ENCODE peak calls at places on chromosome 10, in four cellular contexts. I, C, H and V are unnamed samples.

GRCh38 chr10:19412531-19412930 is 363.9 kb downstream of the MALRD1 start:
- DNase-seq in I (no peak), C (peak; percentile 45), H (no peak), V (no peak)

GRCh38 chr10:110758128-110758527 is 113.6 kb upstream of the PDCD4 start:
- DNase-seq in I (no peak), C (no peak), H (no peak), V (no peak)

GRCh38 chr10:130357951-130358350 is 221.8 kb downstream of the GLRX3 start:
- DNase-seq in I (peak; percentile 43), C (no peak), H (peak; percentile 74), V (peak; percentile 59)

GRCh38 chr10:127813290-127813689 is 76.3 kb downstream of the FOXI2 start:
- DNase-seq in I (no peak), C (no peak), H (no peak), V (no peak)

GRCh38 chr10:77251297-77252013 is 386.2 kb downstream of the KCNMA1 start:
- DNase-seq in I (no peak), C (peak; percentile 62), H (no peak), V (no peak)

GRCh38 chr10:8044908-8045727 is 9.4 kb upstream of the GATA3 start:
- DNase-seq in I (peak; percentile 24), C (no peak), H (peak; percentile 73), V (no peak)

GRCh38 chr10:17206210-17206709 is 4.8 kb upstream of the TRDMT1 start:
- DNase-seq in I (no peak), C (peak; percentile 93), H (no peak), V (no peak)

GRCh38 chr10:68288680-68289079 is 43.2 kb upstream of the HNRNPH3 start:
- DNase-seq in I (no peak), C (no peak), H (peak; percentile 21), V (no peak)

GRCh38 chr10:127881262-127881661 is 11.5 kb downstream of the CLRN3 start:
- DNase-seq in I (no peak), C (no peak), H (peak; percentile 72), V (no peak)

GRCh38 chr10:78927257-78927995 is 141.3 kb upstream of the ZMIZ1 start:
- DNase-seq in I (no peak), C (no peak), H (no peak), V (peak; percentile 66)

GRCh38 chr10:87771871-87772500 is 46.0 kb downstream of the ATAD1 start:
- DNase-seq in I (no peak), C (peak; percentile 20), H (no peak), V (no peak)

GRCh38 chr10:114413398-114413797 is 9.1 kb upstream of the AFAP1L2 start:
- DNase-seq in I (peak; percentile 80), C (no peak), H (peak; percentile 84), V (no peak)

GRCh38 chr10:112919721-112920120 is 30.3 kb upstream of the TCF7L2 start:
- DNase-seq in I (no peak), C (peak; percentile 87), H (peak; percentile 2), V (no peak)

GRCh38 chr10:97858001-97858439 is 8.4 kb downstream of the GOLGA7B start:
- DNase-seq in I (no peak), C (no peak), H (no peak), V (no peak)

GRCh38 chr10:1434912-1435692 is 302.2 kb downstream of the ADARB2 start:
- DNase-seq in I (no peak), C (no peak), H (no peak), V (no peak)

GRCh38 chr10:28839600-28840007 is 162.3 kb downstream of the BAMBI start:
- DNase-seq in I (no peak), C (peak; percentile 79), H (no peak), V (no peak)

GRCh38 chr10:97503413-97503812 is 4.7 kb downstream of the UBTD1 start:
- DNase-seq in I (no peak), C (no peak), H (no peak), V (peak; percentile 63)

GRCh38 chr10:106648534-106649481 is 515.7 kb downstream of the SORCS1 start:
- DNase-seq in I (no peak), C (no peak), H (no peak), V (no peak)

GRCh38 chr10:108358912-108359311 is 1194.4 kb upstream of the SORCS1 start:
- DNase-seq in I (no peak), C (peak; percentile 82), H (no peak), V (no peak)

GRCh38 chr10:52864459-52865106 is 92.0 kb upstream of the MBL2 start:
- DNase-seq in I (no peak), C (peak; percentile 99), H (no peak), V (peak; percentile 67)

GRCh38 chr10:12902135-12902572 is 99.4 kb downstream of the CCDC3 start:
- DNase-seq in I (no peak), C (peak; percentile 64), H (no peak), V (no peak)

GRCh38 chr10:108783897-108784296 is 1139.4 kb downstream of the XPNPEP1 start:
- DNase-seq in I (no peak), C (peak; percentile 36), H (no peak), V (no peak)

GRCh38 chr10:104122273-104123107 is 519 bp downstream of the SFR1 start:
- DNase-seq in I (no peak), C (peak; percentile 2), H (peak; percentile 87), V (no peak)

GRCh38 chr10:114077347-114077746 is 33.7 kb downstream of the ADRB1 start:
- DNase-seq in I (no peak), C (no peak), H (peak; percentile 14), V (no peak)

GRCh38 chr10:25130911-25131310 is 43.9 kb upstream of the GPR158 start:
- DNase-seq in I (no peak), C (peak; percentile 36), H (no peak), V (no peak)

GRCh38 chr10:17768957-17769356 is 17.0 kb downstream of the TMEM236 start:
- DNase-seq in I (no peak), C (peak; percentile 40), H (no peak), V (no peak)

GRCh38 chr10:34437897-34438296 is 377.2 kb downstream of the PARD3 start:
- DNase-seq in I (no peak), C (no peak), H (no peak), V (no peak)

GRCh38 chr10:103727991-103728689 is 127.2 kb downstream of the SH3PXD2A start:
- DNase-seq in I (no peak), C (no peak), H (no peak), V (no peak)

GRCh38 chr10:21314234-21314633 is 211.2 kb downstream of the SKIDA1 start:
- DNase-seq in I (no peak), C (no peak), H (peak; percentile 53), V (no peak)

GRCh38 chr10:71255817-71256660 is 43.7 kb downstream of the UNC5B start:
- DNase-seq in I (peak; percentile 84), C (peak; percentile 91), H (no peak), V (no peak)

GRCh38 chr10:100370561-100370975 is 23.5 kb downstream of the SCD start:
- DNase-seq in I (no peak), C (peak; percentile 27), H (no peak), V (no peak)
- H3K4me3 ChIP-seq in I (no peak overlapping the region), C (no peak overlapping the region), H (no peak overlapping the region), V (no peak overlapping the region)

GRCh38 chr10:92240289-92241157 is 50.4 kb downstream of the CPEB3 start:
- DNase-seq in I (peak; percentile 81), C (peak; percentile 70), H (peak; percentile 87), V (peak; percentile 75)
- TF ChIP-seq POLR2A in I (peak; percentile 44), C (no peak), H (no peak), V (no peak)

GRCh38 chr10:118241229-118242137 is 100.6 kb downstream of the FAM204A start:
- DNase-seq in I (peak; percentile 88), C (peak; percentile 77), H (peak; percentile 97), V (peak; percentile 80)
- H3K4me3 ChIP-seq in I (no peak overlapping the region), C (no peak overlapping the region), H (no peak overlapping the region), V (no peak overlapping the region)

GRCh38 chr10:27241640-27242472 is 1.3 kb upstream of the ACBD5 start:
- DNase-seq in I (peak; percentile 96), C (peak; percentile 92), H (peak; percentile 98), V (peak; percentile 98)

GRCh38 chr10:27242951-27243551 is 2.5 kb upstream of the ACBD5 start:
- DNase-seq in I (no peak), C (peak; percentile 82), H (peak; percentile 83), V (peak; percentile 86)

GRCh38 chr10:27240891-27241639 is 468 bp upstream of the ACBD5 start:
- DNase-seq in I (no peak), C (no peak), H (peak; percentile 87), V (peak; percentile 88)

GRCh38 chr10:27242473-27242950 is 1.9 kb upstream of the ACBD5 start:
- DNase-seq in I (no peak), C (no peak), H (no peak), V (no peak)

DNA sequence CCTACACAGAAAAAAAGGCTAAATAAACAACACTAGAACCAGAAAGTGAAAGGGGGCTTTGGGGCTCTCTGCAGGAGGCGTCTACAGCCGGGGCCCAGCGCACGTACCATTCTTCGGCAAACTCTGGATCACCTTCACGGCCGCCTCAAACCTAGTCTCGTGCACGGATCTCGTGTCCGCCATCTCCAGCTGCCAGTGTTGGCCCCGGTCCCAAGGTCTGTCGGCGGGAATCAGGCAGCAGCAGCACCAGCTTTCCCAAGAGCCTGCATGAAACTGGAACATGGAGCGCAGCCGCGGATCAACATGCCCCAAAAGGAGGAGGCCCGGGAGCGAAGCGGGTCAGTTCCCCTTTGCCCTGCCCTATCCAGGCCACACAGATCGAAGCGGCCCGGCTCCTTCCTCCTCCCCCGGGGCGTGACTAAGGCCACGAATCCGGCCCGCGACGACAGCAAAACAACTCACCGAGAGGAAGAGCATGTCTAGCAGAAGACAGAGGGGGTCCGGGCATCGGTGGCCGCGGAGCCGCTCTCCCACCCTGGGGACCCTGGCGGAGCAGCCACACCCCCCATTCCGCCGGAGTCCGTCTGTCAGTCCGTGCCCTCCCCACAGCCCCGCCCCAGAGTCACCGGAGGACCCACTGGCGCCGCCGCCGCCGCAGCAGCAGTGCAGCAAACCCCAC is at the start of gene ACBD5:
- DNase-seq in I (peak; percentile 96), C (peak; percentile 72), H (peak; percentile 98), V (peak; percentile 98)
- TF ChIP-seq POLR2A in I (peak; percentile 40), C (no peak), H (no peak), V (peak; percentile 63)

GRCh38 chr10:11869743-11870460 is 46.7 kb downstream of the PROSER2 start:
- DNase-seq in I (no peak), C (no peak), H (no peak), V (peak; percentile 69)
- H3K4me3 ChIP-seq in I (no peak overlapping the region), C (no peak overlapping the region), H (no peak overlapping the region), V (no peak overlapping the region)

GRCh38 chr10:38093816-38094157 is 350 bp upstream of the ZNF37A start:
- DNase-seq in I (no peak), C (no peak), H (no peak), V (no peak)

GRCh38 chr10:38094923-38095574 is 912 bp downstream of the ZNF37A start:
- DNase-seq in I (no peak), C (no peak), H (no peak), V (no peak)

GRCh38 chr10:38094158-38094922 is at the start of gene ZNF37A:
- DNase-seq in I (peak; percentile 96), C (peak; percentile 97), H (peak; percentile 98), V (peak; percentile 97)
- TF ChIP-seq POLR2A in I (peak; percentile 39), C (peak; percentile 49), H (no peak), V (no peak)

DNA sequence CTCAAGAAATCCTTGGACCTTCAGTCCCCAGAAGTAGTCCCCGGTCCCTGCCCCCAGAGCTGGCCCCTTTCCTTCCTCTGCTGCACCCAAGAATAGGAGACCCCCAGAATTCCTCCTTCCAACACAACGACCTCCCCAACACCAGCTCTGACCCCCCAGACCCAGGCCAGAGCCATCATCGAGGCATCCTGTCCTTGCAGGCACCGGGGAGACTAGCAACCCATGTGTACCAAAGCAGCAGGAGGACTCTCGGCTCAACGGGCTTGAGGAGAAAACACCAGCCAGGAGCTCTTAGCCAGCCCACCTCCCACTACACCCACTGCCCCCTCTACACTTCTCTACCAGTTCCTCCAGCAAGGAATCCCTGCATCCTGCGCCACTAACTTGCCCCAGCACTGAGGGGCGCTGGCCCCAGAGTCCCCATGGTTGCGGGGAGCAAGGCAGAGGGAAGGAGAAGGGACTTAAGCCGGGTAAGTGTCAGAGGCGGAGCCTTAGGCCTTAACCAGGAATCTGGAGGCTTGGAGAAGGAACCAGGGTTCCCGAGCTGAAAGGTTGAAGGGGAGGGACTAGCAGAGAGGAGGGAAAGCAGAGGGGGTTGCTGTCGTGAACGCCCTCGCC is 3.9 kb downstream of the GRID1 start:
- DNase-seq in I (peak; percentile 54), C (no peak), H (peak; percentile 76), V (peak; percentile 61)
- H3K4me3 ChIP-seq in I (no peak overlapping the region), C (no peak overlapping the region), H (no peak overlapping the region), V (no peak overlapping the region)